ENCODE peak calls at places on chromosome 16, in ten cellular contexts. G is NCI-H1048; Y is GM23248; J is Calu3; K is left ventricle myocardium superior; S is stimulated activated CD4-positive, alpha-beta T cell treated with anti-CD3 and anti-CD28 coated beads, Interleukin-2, amount 100 ng/mL, for 48 hours; A is NCI-H1092; U is amniotic stem cell; I is CD8-positive, alpha-beta memory T cell; F is activated T-cell treated with anti-CD3 and anti-CD28 coated beads for 1 hour. Q is an unnamed sample.

GRCh38 chr16:27828671-27829070 is 234.8 kb downstream of the GSG1L start:
- DNase-seq in G (no peak), Y (no peak), J (no peak), K (no peak), S (no peak), A (no peak), U (no peak), I (no peak), F (no peak), Q (no peak)

GRCh38 chr16:8928467-8928957 is 35.2 kb downstream of the USP7 start:
- DNase-seq in G (no peak), Y (peak; percentile 14), J (no peak), K (no peak), S (peak; percentile 48), A (no peak), U (no peak), I (no peak), F (no peak), Q (no peak)

GRCh38 chr16:67804853-67805542 is 1.4 kb downstream of the RANBP10 start:
- DNase-seq in G (no peak), Y (no peak), J (no peak), K (no peak), S (no peak), A (no peak), U (no peak), I (no peak), F (no peak), Q (no peak)

GRCh38 chr16:4409081-4409932 is 7.1 kb downstream of the CORO7 start:
- DNase-seq in G (no peak), Y (peak; percentile 35), J (no peak), K (peak; percentile 50), S (no peak), A (no peak), U (no peak), I (no peak), F (no peak), Q (no peak)

GRCh38 chr16:15482068-15482747 is 47.8 kb downstream of the BMERB1 start:
- DNase-seq in G (no peak), Y (peak; percentile 98), J (peak; percentile 86), K (no peak), S (peak; percentile 26), A (no peak), U (peak; percentile 88), I (no peak), F (no peak), Q (no peak)

GRCh38 chr16:4213721-4214120 is 28.2 kb downstream of the SRL start:
- DNase-seq in G (no peak), Y (peak; percentile 37), J (peak; percentile 61), K (no peak), S (no peak), A (no peak), U (no peak), I (no peak), F (no peak), Q (no peak)

GRCh38 chr16:56795011-56795410 is 65.1 kb downstream of the NUP93 start:
- DNase-seq in G (no peak), Y (no peak), J (no peak), K (no peak), S (no peak), A (no peak), U (no peak), I (no peak), F (no peak), Q (no peak)

GRCh38 chr16:67238806-67239470 is 8.3 kb downstream of the FHOD1 start:
- DNase-seq in G (no peak), Y (no peak), J (no peak), K (peak; percentile 22), S (no peak), A (no peak), U (no peak), I (no peak), F (no peak), Q (no peak)

GRCh38 chr16:69453936-69454335 is 29.5 kb downstream of the CYB5B start:
- DNase-seq in G (no peak), Y (no peak), J (no peak), K (no peak), S (no peak), A (no peak), U (no peak), I (no peak), F (no peak), Q (no peak)

GRCh38 chr16:11094838-11095565 is 150.6 kb downstream of the CLEC16A start:
- DNase-seq in G (no peak), Y (no peak), J (no peak), K (no peak), S (no peak), A (no peak), U (no peak), I (no peak), F (no peak), Q (no peak)

GRCh38 chr16:80403871-80404270 is 136.9 kb upstream of the DYNLRB2 start:
- DNase-seq in G (no peak), Y (no peak), J (no peak), K (no peak), S (no peak), A (no peak), U (no peak), I (no peak), F (no peak), Q (no peak)

GRCh38 chr16:77944631-77945030 is 77.7 kb upstream of the CLEC3A start:
- DNase-seq in G (no peak), Y (no peak), J (no peak), K (no peak), S (no peak), A (no peak), U (no peak), I (no peak), F (no peak), Q (no peak)

GRCh38 chr16:57098188-57098841 is 5.9 kb downstream of the CPNE2 start:
- DNase-seq in G (no peak), Y (no peak), J (no peak), K (no peak), S (no peak), A (no peak), U (no peak), I (no peak), F (no peak), Q (no peak)

GRCh38 chr16:27238016-27238587 is 30.5 kb downstream of the NSMCE1 start:
- DNase-seq in G (no peak), Y (no peak), J (no peak), K (peak; percentile 61), S (peak; percentile 43), A (no peak), U (no peak), I (peak; percentile 18), F (no peak), Q (peak; percentile 90)

GRCh38 chr16:75011634-75012307 is 12.9 kb downstream of the ZNRF1 start:
- DNase-seq in G (no peak), Y (peak; percentile 93), J (peak; percentile 51), K (no peak), S (peak; percentile 37), A (no peak), U (peak; percentile 60), I (no peak), F (no peak), Q (no peak)

GRCh38 chr16:1444730-1445517 is 568 bp upstream of the CCDC154 start:
- DNase-seq in G (no peak), Y (no peak), J (no peak), K (no peak), S (no peak), A (no peak), U (no peak), I (no peak), F (no peak), Q (no peak)

GRCh38 chr16:85614338-85615013 is 1.4 kb downstream of the GSE1 start:
- DNase-seq in G (no peak), Y (no peak), J (peak; percentile 27), K (peak; percentile 52), S (no peak), A (no peak), U (no peak), I (no peak), F (no peak), Q (peak; percentile 56)

GRCh38 chr16:87288753-87289362 is 28.3 kb downstream of the C16orf95 start:
- DNase-seq in G (no peak), Y (peak; percentile 8), J (no peak), K (no peak), S (no peak), A (no peak), U (no peak), I (no peak), F (no peak), Q (no peak)

GRCh38 chr16:10835281-10835931 is 16.8 kb upstream of the TVP23A start:
- DNase-seq in G (no peak), Y (no peak), J (no peak), K (no peak), S (peak; percentile 4), A (no peak), U (no peak), I (no peak), F (no peak), Q (no peak)

GRCh38 chr16:82641336-82641984 is 14.7 kb downstream of the CDH13 start:
- DNase-seq in G (no peak), Y (peak; percentile 46), J (no peak), K (no peak), S (no peak), A (no peak), U (no peak), I (no peak), F (no peak), Q (no peak)

GRCh38 chr16:10579965-10580918 is at the start of gene EMP2:
- DNase-seq in G (no peak), Y (peak; percentile 92), J (peak; percentile 93), K (peak; percentile 92), S (no peak), A (no peak), U (peak; percentile 43), I (no peak), F (no peak), Q (no peak)

GRCh38 chr16:78244131-78244899 is 144.9 kb downstream of the WWOX start:
- DNase-seq in G (no peak), Y (no peak), J (peak; percentile 58), K (no peak), S (no peak), A (no peak), U (no peak), I (no peak), F (no peak), Q (no peak)

Q was measured in KG1.